ENCODE peak calls at places on chromosome 5, in four cellular contexts. B is A549, A is K562, K is HepG2. Q is an unnamed sample.

GRCh38 chr5:140569197-140569596 is 4.6 kb downstream of the SLC35A4 start:
- DNase-seq in K (no peak), A (no peak), B (no peak), Q (no peak)

GRCh38 chr5:53482717-53483638 is 2.5 kb downstream of the FST start:
- DNase-seq in K (peak), A (peak), B (no peak), Q (peak)

GRCh38 chr5:1519631-1520141 is 4.1 kb downstream of the LPCAT1 start:
- DNase-seq in B (no peak), K (no peak), A (no peak), Q (no peak)

GRCh38 chr5:74543162-74543995 is 97.1 kb downstream of the ENC1 start:
- DNase-seq in K (no peak), A (no peak), B (peak), Q (peak)

GRCh38 chr5:180208435-180209081 is 453 bp downstream of the RASGEF1C start:
- DNase-seq in K (no peak), A (peak), B (peak), Q (peak)

GRCh38 chr5:164048527-164048926 is 543.1 kb downstream of the MAT2B start:
- DNase-seq in K (no peak), B (no peak), A (no peak), Q (peak)

GRCh38 chr5:89457411-89458329 is 574.7 kb upstream of the MEF2C start:
- DNase-seq in A (no peak), K (no peak), B (no peak), Q (no peak)

GRCh38 chr5:150159741-150160179 is 4.1 kb upstream of the PDGFRB start:
- DNase-seq in K (no peak), B (no peak), A (peak), Q (peak)

GRCh38 chr5:79853676-79854418 is 137.2 kb downstream of the MTX3 start:
- DNase-seq in B (no peak), A (no peak), K (peak), Q (peak)

GRCh38 chr5:10056228-10056760 is 193.4 kb downstream of the ATPSCKMT start:
- DNase-seq in K (no peak), B (no peak), A (no peak), Q (no peak)

GRCh38 chr5:129459485-129460120 is 495 bp upstream of the ADAMTS19 start:
- DNase-seq in A (no peak), B (no peak), K (no peak), Q (no peak)

GRCh38 chr5:40480392-40480791 is 199.3 kb upstream of the PTGER4 start:
- DNase-seq in A (no peak), B (no peak), K (no peak), Q (no peak)

GRCh38 chr5:35129276-35129675 is 81.5 kb upstream of the AGXT2 start:
- DNase-seq in A (no peak), K (no peak), B (no peak), Q (no peak)

GRCh38 chr5:113099822-113100221 is 123.2 kb downstream of the DCP2 start:
- DNase-seq in K (no peak), A (no peak), B (no peak), Q (no peak)

GRCh38 chr5:123964916-123965315 is 452.9 kb downstream of the CSNK1G3 start:
- DNase-seq in K (no peak), A (no peak), B (no peak), Q (no peak)

GRCh38 chr5:6450235-6450860 is 1.7 kb downstream of the UBE2QL1 start:
- DNase-seq in A (no peak), B (no peak), K (no peak), Q (no peak)

DNA sequence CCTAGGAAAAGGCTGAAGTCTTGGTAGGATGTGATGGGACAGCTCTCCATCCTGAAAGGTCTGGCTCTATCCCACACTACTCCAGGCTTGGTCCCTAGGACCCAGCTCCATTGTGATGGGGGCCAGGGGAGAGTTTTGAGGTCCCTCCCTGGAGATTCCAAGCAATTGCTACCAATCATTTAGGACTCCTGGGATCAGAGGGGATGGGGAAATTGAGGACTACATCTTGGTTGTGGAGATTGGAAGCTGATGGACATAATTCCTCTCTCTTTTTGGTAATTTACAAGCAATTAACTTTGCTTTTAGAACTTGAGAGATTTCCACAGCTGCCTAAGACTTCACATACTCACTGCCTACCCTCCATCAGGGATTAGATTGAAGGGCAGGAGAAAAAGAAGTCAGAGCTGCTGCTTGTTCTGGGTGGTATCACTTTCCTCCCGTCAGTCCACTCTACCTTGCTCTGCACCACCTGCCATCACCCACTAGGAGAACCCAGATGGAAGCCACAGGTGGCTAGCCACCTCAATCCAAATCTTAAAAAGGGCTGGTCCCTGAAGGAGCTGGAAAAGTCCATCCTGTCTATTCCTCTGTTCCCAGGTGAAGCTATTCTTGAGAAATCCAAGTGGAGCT is 10.6 kb downstream of the IRF1 start:
- DNase-seq in B (no peak), K (no peak), A (no peak), Q (no peak)
- TF ChIP-seq CTCF in B (no peak), K (no peak), A (no peak), Q (no peak)

GRCh38 chr5:68542207-68542606 is 326.7 kb downstream of the PIK3R1 start:
- DNase-seq in K (no peak), B (no peak), A (no peak), Q (no peak)
- TF ChIP-seq MYC in K (no peak), B (no peak), A (no peak), Q (no peak)

DNA sequence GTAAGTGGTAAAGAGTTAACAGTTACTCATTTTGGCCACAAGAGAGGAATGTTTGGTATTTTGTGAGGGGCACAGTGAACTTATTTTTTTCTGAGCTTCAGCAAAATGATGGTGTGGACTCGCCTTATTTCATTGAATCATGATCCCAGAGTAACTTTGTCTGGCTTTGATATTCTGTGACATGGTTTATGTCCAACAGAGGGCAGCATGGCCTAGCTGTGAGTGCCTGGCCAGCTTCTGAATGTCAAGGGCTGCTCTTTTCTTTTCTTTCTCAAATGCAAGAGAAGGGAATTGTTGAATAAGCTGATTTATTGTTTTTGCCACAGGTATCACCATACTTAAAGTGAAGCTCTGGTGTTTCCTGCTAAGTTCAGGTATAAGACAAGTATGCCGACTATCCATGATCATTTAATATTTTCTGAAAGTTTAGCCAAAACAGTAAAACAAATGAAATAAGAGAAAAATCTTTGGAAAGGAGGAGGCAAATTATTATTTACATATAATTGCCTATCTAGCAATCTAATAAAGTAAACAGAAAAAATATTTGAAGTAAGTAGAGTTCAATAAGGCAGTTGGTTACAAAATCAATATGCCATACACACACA is 31.7 kb downstream of the MRPL22 start:
- DNase-seq in A (no peak), K (peak), B (peak), Q (peak)
- TF ChIP-seq CTCF in A (peak), K (peak), B (peak), Q (peak)

DNA sequence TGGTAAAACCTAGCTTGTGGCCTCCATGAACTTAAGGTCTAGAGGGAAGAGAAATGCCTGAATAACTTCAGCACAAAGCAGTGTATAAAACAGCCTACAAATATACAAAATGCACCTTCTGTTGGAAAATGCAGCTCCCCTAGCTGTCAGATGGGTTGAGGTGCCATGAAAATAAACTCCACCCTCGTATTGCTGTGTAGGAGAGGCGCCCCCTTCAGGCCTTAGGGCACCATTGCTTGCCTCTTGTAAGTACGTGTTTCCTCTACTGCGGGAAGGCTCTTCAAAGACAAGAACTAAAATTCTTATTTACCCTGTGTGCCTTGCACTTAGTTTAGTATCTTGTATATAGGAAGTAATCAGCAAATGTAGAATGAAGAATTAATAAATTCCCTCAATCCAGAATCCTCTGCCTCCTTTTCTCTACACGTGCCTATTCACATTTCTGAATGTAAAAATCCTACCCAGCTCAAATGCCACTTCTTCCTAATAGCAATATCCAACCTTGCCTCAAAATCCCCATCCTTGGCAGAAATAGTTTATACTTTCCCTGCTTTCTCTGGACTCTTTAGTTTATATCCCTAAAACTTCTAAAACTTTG is 393.7 kb upstream of the PDE4D start:
- DNase-seq in K (peak), A (peak), B (peak), Q (peak)
- TF ChIP-seq MYC in K (no peak), A (no peak), B (no peak), Q (peak)

GRCh38 chr5:169668732-169669131 is 31.7 kb downstream of the DOCK2 start:
- DNase-seq in K (no peak), B (peak), A (no peak), Q (no peak)
- TF ChIP-seq CTCF in K (no peak), B (peak), A (no peak), Q (no peak)

DNA sequence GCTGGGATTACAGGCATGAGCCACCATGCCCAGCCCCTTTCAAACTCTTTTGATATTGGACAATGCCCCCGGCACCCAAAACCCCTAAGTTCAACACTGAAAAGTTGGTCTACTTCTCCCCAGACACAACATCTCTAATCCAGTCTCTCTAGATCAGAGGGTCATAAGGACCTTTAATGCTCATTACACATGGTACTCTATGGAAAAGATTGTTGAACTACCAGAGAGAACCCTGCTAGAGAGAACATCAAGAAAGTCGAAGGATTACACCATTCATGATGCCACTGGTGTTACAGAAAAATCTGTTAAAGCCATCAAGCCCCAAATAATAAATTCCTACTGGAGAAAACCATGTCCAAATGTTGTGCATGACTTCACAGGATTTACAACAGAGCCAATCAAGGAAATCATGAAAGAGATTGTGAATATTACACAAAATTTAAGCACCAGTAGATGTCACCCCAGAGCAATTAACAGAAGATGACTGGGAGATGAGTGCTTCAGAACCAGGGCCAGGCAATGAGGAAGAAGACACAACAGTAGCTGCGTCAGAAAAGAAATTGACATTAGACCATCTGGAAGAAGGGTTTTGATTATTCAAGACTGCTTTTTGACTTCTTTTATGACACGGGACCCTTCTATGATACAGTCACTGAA is 28.3 kb upstream of the NIPAL4 start:
- DNase-seq in A (no peak), K (peak), B (peak), Q (peak)
- TF ChIP-seq MYC in A (no peak), K (no peak), B (no peak), Q (no peak)

DNA sequence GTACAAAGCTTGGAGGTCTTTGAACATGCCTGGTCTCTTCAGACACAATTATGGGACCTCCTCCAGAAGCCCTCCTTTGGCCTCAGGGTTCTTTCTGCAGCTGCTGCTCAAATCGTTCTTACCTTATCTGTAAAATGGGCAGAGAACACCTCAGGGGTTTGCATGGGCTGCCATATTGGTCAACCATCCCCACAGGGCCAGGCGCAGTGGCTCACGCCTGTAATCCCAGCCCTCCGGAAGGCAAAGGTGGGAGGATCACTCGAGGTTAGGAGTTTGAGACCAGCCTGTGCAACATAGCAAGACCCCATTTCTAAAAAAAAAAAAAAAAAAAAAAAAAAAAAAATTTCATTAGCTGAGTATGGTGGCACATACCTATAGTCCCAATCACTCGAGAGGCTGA is 29.1 kb upstream of the TCF7 start:
- DNase-seq in B (no peak), A (no peak), K (no peak), Q (no peak)
- TF ChIP-seq CTCF in B (no peak), A (no peak), K (no peak), Q (no peak)

Q was measured in NB4.